ENCODE peak calls at places on chromosomes 12 and 14, in seven cellular contexts. K is K562, V is breast epithelium, U is IMR-90, R is body of pancreas, Q is gastrocnemius medialis, H is A549. G is an unnamed sample. For H3K4me1, the result is how much of the 10 kb centered on the place peaks cover.

GRCh38 chr14:89748004-89748403 is 206.5 kb downstream of the EFCAB11 start:
- DNase-seq in K (no peak), V (no peak), U (peak), R (no peak), Q (no peak), H (no peak), G (no peak)

GRCh38 chr12:39105111-39105510 is 199.7 kb upstream of the CPNE8 start:
- DNase-seq in K (no peak), V (no peak), U (no peak), R (no peak), Q (no peak), H (no peak), G (no peak)

GRCh38 chr14:64611358-64612020 is 61.7 kb downstream of the PPP1R36 start:
- DNase-seq in K (no peak), V (no peak), U (peak), R (no peak), Q (no peak), H (no peak), G (no peak)

GRCh38 chr12:13911756-13912554 is 69.4 kb downstream of the GRIN2B start:
- DNase-seq in K (no peak), V (no peak), U (no peak), R (no peak), Q (no peak), H (no peak), G (no peak)

GRCh38 chr12:90174198-90174510 is 465.5 kb upstream of the ATP2B1 start:
- DNase-seq in K (no peak), V (no peak), U (no peak), R (no peak), Q (no peak), H (peak), G (no peak)

GRCh38 chr14:73116079-73116665 is 20.1 kb upstream of the PSEN1 start:
- DNase-seq in K (no peak), V (no peak), U (no peak), R (no peak), Q (no peak), H (no peak), G (no peak)

GRCh38 chr12:132284071-132284492 is 45.3 kb downstream of the GALNT9 start:
- DNase-seq in K (no peak), V (no peak), U (peak), R (no peak), Q (no peak), H (peak), G (no peak)

GRCh38 chr12:27610380-27610779 is 85.9 kb upstream of the REP15 start:
- DNase-seq in K (no peak), V (no peak), U (peak), R (no peak), Q (no peak), H (peak), G (no peak)

GRCh38 chr12:112317481-112317880 is 64.8 kb downstream of the HECTD4 start:
- DNase-seq in K (no peak), V (no peak), U (no peak), R (no peak), Q (no peak), H (no peak), G (no peak)

GRCh38 chr12:50734409-50735263 is 29.3 kb upstream of the ATF1 start:
- DNase-seq in K (peak), V (no peak), U (peak), R (no peak), Q (no peak), H (peak), G (no peak)

GRCh38 chr12:27333311-27334009 is 824 bp downstream of the BMAL2 start:
- DNase-seq in K (no peak), V (no peak), U (no peak), R (peak), Q (no peak), H (no peak), G (no peak)

GRCh38 chr12:67661311-67662011 is 12.9 kb downstream of the DYRK2 start:
- DNase-seq in K (no peak), V (no peak), U (peak), R (no peak), Q (peak), H (no peak), G (no peak)

GRCh38 chr14:20331048-20331613 is 1.9 kb downstream of the CCNB1IP1 start:
- DNase-seq in K (no peak), V (no peak), U (no peak), R (no peak), Q (no peak), H (no peak), G (no peak)

GRCh38 chr12:68978678-68979077 is 45.7 kb upstream of the CPM start:
- DNase-seq in K (no peak), V (no peak), U (no peak), R (no peak), Q (no peak), H (no peak), G (no peak)

GRCh38 chr12:20444595-20445170 is 76.3 kb downstream of the PDE3A start:
- DNase-seq in K (no peak), V (no peak), U (no peak), R (no peak), Q (no peak), H (no peak), G (no peak)

GRCh38 chr12:11814362-11814761 is 164.9 kb downstream of the ETV6 start:
- DNase-seq in K (no peak), V (no peak), U (peak), R (no peak), Q (no peak), H (no peak), G (no peak)

GRCh38 chr14:24182110-24182882 is 6.3 kb downstream of the IPO4 start:
- DNase-seq in K (no peak), V (no peak), U (no peak), R (no peak), Q (no peak), H (no peak), G (no peak)

GRCh38 chr14:24179294-24179960 is 7.5 kb downstream of the REC8 start:
- DNase-seq in K (no peak), V (no peak), U (no peak), R (no peak), Q (no peak), H (no peak), G (no peak)

GRCh38 chr14:24183014-24183481 is 5.6 kb downstream of the IPO4 start:
- DNase-seq in K (no peak), V (no peak), U (no peak), R (no peak), Q (no peak), H (no peak), G (no peak)

GRCh38 chr14:24179961-24180726 is 8.3 kb downstream of the REC8 start:
- DNase-seq in K (no peak), V (no peak), U (peak), R (no peak), Q (no peak), H (no peak), G (no peak)

DNA sequence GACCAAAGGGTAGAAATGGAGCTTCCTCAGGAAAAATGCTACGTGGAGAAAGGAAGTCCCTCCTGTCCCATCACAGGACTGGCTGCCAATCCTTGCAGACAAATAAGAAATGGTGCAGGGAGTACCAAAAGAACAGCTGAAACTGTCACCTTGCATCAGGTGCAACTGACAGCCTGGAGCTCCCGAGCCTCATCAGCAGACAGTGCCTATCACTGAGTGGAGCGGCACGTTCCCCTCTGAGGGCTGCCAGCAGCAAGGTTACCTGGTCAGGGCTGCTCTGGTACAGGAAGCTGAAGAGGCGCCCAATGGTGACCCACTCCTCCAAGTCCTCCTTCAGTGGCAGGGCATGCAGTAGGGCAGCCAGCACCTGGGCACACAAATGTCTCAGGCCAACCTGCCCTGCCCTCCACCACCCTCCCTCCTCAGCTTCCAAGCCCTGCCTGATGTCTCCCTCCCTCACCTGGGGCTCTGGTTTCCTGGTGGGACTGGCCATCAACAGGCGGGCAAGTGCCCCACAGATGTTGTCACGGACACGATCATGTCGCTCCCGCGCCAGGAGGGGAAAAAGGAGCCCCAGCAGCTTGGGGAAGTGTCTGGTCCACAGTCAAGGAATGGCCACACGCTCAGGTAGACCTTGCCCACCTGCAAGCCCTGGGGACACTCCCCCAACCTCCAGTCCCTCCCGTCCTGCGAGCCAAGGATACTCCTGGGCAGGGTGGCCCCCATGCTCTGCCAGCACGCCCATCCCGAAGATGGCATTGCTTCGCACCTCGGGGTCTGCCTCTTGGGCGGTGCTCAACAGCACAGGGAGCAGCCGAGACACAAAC is 7.2 kb downstream of the IPO4 start:
- DNase-seq in K (no peak), V (no peak), U (no peak), R (no peak), Q (no peak), H (no peak), G (no peak)
- TF ChIP-seq POLR2A in K (no peak), V (no peak), U (no peak), R (no peak), Q (no peak), H (no peak), G (no peak)

GRCh38 chr14:31414190-31414833 is 6.0 kb downstream of the HEATR5A start:
- DNase-seq in K (no peak), V (no peak), U (peak), R (no peak), Q (no peak), H (peak), G (no peak)
- H3K4me1 ChIP-seq in K (under half), V (under half), U (under half), R (under half), Q (under half), H (half or more), G (under half)

DNA sequence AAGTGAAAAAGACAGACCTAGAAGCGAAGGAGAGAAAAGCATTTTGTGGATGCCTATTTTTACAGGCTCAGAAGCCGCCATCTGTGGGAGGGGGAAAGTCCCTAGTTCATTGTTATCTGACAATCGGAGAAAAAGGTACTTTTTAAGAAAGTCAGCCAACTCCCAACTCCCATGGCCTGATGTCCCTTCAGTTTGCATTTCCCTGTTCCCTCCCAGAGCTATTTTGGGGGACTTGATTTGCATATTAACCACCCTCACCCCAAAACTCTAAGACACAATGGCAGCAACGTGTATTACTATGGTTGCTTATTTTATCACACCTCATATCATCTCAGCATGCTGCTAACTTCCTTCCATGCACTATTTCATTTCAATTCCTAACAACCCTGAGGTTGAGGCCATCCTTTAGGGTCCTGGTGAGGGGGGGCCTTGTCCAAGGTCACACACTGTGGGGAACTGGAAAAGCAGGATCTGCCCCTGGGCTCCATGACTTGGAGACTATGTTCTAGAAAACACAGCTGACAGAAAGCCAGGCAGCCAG is 18.7 kb downstream of the HVCN1 start:
- DNase-seq in K (no peak), V (no peak), U (no peak), R (no peak), Q (no peak), H (no peak), G (no peak)
- TF ChIP-seq POLR2A in K (no peak), V (no peak), U (no peak), R (no peak), Q (no peak), H (no peak), G (no peak)

DNA sequence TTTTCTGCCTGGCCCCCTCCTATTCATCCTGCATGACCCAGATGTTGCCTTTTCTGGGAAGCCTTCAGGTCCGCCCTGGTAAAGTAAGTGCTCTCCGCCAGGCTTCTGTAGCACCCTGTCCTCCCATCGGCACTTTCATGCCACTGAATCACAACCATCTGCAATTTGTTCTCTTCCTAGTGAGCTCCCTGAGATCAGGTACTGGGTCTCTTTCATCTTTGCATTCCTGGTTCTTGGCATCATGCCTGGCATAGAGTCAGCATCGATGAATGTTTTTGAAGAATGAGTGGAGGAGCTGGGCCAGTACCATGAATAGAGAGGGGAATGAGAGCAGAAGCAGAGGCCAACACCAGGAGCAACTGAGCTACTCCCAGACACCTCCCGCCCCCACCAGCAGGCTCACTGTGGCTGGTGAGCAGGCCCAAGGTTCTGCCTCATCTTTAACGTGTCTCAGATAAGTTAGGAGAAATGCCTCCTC is 13.1 kb downstream of the ZDHHC22 start:
- DNase-seq in K (no peak), V (no peak), U (no peak), R (no peak), Q (no peak), H (no peak), G (no peak)
- H3K4me1 ChIP-seq in K (under half), V (under half), U (under half), R (under half), Q (under half), H (under half), G (under half)

GRCh38 chr14:44898547-44898946 is 63.2 kb downstream of the KLHL28 start:
- DNase-seq in K (no peak), V (no peak), U (peak), R (no peak), Q (no peak), H (no peak), G (no peak)

GRCh38 chr14:44897844-44898151 is 63.9 kb downstream of the KLHL28 start:
- DNase-seq in K (no peak), V (no peak), U (peak), R (no peak), Q (no peak), H (no peak), G (no peak)

GRCh38 chr14:44895716-44896115 is 66.0 kb downstream of the KLHL28 start:
- DNase-seq in K (no peak), V (no peak), U (peak), R (no peak), Q (no peak), H (no peak), G (no peak)

GRCh38 chr14:44896275-44897040 is 65.3 kb downstream of the KLHL28 start:
- DNase-seq in K (no peak), V (no peak), U (no peak), R (no peak), Q (no peak), H (no peak), G (no peak)

DNA sequence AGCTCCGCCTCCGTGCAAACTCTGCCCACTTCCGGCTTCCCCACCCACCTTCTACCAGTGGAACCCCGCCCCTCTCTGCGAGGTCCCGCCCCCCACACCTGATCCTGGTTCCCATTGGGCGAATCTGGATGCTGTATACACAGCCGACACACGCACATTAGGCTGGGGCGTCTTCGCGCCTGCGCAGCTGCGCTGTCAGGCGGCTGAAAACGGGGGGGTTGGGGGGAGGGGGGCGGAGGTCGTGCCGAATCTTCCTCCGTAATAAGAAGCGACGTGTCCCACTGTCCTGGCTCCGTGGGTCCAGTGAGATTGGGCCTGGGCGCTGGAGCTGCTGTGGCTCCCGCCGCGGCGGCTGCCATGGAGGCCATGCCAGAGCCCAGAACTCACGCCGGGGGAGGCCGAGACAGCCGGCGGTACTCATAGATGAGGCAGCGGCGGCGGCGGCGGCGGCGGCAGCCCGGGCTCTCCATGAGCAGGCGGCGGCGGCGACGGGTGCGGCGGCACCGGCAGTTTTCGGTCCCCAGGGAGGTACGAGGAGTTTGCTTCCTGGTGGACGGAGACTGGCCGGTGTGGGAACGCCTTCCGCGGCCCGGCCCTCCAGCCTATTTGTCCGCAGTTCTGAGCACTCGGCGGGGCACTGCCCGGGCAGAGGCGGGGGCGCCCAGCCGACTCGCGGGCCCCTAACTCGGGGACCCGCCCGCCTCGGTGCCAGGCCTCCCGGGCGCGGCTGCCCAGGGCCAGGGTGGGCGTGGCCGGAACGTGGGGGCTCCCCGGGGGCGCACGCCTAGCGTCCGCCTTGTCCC is 64.5 kb downstream of the KLHL28 start:
- DNase-seq in K (peak), V (peak), U (peak), R (peak), Q (peak), H (peak), G (no peak)
- TF ChIP-seq POLR2A in K (peak), V (peak), U (peak), R (peak), Q (peak), H (peak), G (no peak)

GRCh38 chr12:62230652-62231051 is 29.6 kb upstream of the USP15 start:
- DNase-seq in K (no peak), V (no peak), U (no peak), R (no peak), Q (no peak), H (no peak), G (no peak)
- H3K4me1 ChIP-seq in K (under half), V (under half), U (under half), R (under half), Q (under half), H (under half), G (under half)

DNA sequence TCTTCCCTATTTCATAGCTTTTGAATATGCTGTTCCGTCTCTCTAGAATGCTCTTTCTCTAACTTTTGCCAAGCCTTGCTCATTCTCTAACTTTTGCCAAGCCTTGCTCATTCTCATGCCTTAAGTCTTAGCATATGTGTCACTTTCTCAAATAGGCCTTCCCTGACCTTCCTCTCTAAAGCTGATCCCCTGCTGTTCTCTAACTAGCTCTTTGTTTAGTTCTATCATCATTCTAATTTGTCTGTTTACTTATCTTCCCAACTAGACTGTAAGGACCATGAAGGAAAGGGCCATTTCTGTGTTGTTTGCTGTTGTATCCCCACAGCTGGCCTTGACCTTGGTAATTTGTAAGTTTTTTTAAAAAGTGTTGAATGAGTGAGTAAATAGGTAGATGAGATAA is 71.1 kb downstream of the ZNF641 start:
- DNase-seq in K (no peak), V (no peak), U (no peak), R (no peak), Q (no peak), H (no peak), G (no peak)
- TF ChIP-seq POLR2A in K (no peak), V (no peak), U (no peak), R (no peak), Q (no peak), H (no peak), G (no peak)

GRCh38 chr12:10251669-10252068 is 39.0 kb downstream of the GABARAPL1 start:
- DNase-seq in K (no peak), V (no peak), U (no peak), R (no peak), Q (no peak), H (no peak), G (no peak)
- H3K4me1 ChIP-seq in K (under half), V (under half), U (under half), R (under half), Q (under half), H (under half), G (under half)

GRCh38 chr12:127306604-127307215 is 960.3 kb upstream of the TMEM132C start:
- DNase-seq in K (no peak), V (no peak), U (no peak), R (no peak), Q (no peak), H (no peak), G (no peak)

GRCh38 chr12:127304751-127305725 is 961.9 kb upstream of the TMEM132C start:
- DNase-seq in K (no peak), V (no peak), U (no peak), R (no peak), Q (no peak), H (no peak), G (peak)

GRCh38 chr12:127310548-127310947 is 956.4 kb upstream of the TMEM132C start:
- DNase-seq in K (no peak), V (no peak), U (no peak), R (no peak), Q (no peak), H (no peak), G (no peak)

GRCh38 chr12:127311695-127312364 is 955.1 kb upstream of the TMEM132C start:
- DNase-seq in K (no peak), V (no peak), U (no peak), R (no peak), Q (no peak), H (no peak), G (no peak)

GRCh38 chr12:127308148-127308547 is 958.8 kb upstream of the TMEM132C start:
- DNase-seq in K (no peak), V (no peak), U (no peak), R (no peak), Q (no peak), H (no peak), G (peak)
- TF ChIP-seq POLR2A in K (no peak), V (no peak), U (no peak), R (no peak), Q (no peak), H (no peak), G (no peak)